ENCODE peak calls at places on chromosomes 1 and 21, in six cellular contexts. Q is heart right ventricle; E is CD4-positive, CD25-positive, alpha-beta regulatory T cell; F is heart left ventricle; R is naive thymus-derived CD4-positive, alpha-beta T cell; U is hepatocyte. Y is an unnamed sample.

GRCh38 chr1:212228591-212229119 is 56.6 kb upstream of the PPP2R5A start:
- DNase-seq in Q (no peak), E (no peak), R (no peak), U (peak; percentile 64), F (no peak), Y (no peak)

GRCh38 chr1:62131093-62131725 is 63.4 kb upstream of the L1TD1 start:
- DNase-seq in E (no peak), R (no peak), F (peak; percentile 25), Q (no peak), U (peak; percentile 83), Y (no peak)

GRCh38 chr1:152870831-152871730 is 7.0 kb upstream of the SMCP start:
- DNase-seq in F (no peak), E (no peak), Q (no peak), U (no peak), R (no peak), Y (no peak)

GRCh38 chr1:182340233-182341058 is 51.1 kb downstream of the GLUL start:
- DNase-seq in R (no peak), U (no peak), Q (peak; percentile 18), E (no peak), F (no peak), Y (no peak)

GRCh38 chr1:29218223-29218622 is 12.5 kb downstream of the MECR start:
- DNase-seq in R (no peak), F (no peak), Q (no peak), E (no peak), U (no peak), Y (no peak)

GRCh38 chr1:83996621-83997020 is 2.3 kb downstream of the TTLL7 start:
- DNase-seq in F (no peak), U (no peak), Q (no peak), R (no peak), E (no peak), Y (no peak)

GRCh38 chr1:154148787-154149186 is 6.1 kb downstream of the NUP210L start:
- DNase-seq in R (no peak), E (no peak), U (no peak), Q (no peak), F (no peak), Y (no peak)

GRCh38 chr1:20729990-20730689 is 2.4 kb downstream of the SH2D5 start:
- DNase-seq in R (no peak), F (no peak), E (no peak), U (no peak), Q (no peak), Y (no peak)

GRCh38 chr1:119676571-119677206 is 28.6 kb upstream of the ZNF697 start:
- DNase-seq in F (no peak), E (no peak), U (no peak), Q (no peak), R (no peak), Y (no peak)

GRCh38 chr1:220453371-220453770 is 74.6 kb upstream of the MARK1 start:
- DNase-seq in U (no peak), F (no peak), E (no peak), R (no peak), Q (no peak), Y (no peak)

GRCh38 chr1:179953974-179954493 is 576 bp upstream of the CEP350 start:
- DNase-seq in E (peak; percentile 31), U (peak; percentile 55), F (no peak), R (no peak), Q (no peak), Y (no peak)

GRCh38 chr1:43951021-43951985 is 4.6 kb downstream of the IPO13 start:
- DNase-seq in R (no peak), F (no peak), E (no peak), Q (no peak), U (no peak), Y (no peak)

GRCh38 chr1:150576794-150577556 is 2.4 kb downstream of the MCL1 start:
- DNase-seq in E (no peak), F (no peak), R (no peak), U (peak; percentile 11), Q (no peak), Y (peak; percentile 27)

GRCh38 chr1:56496158-56496557 is 83.2 kb downstream of the PLPP3 start:
- DNase-seq in E (no peak), R (no peak), Q (no peak), U (no peak), F (no peak), Y (no peak)

GRCh38 chr21:37862536-37862935 is 53.7 kb downstream of the KCNJ6 start:
- DNase-seq in U (peak; percentile 56), Q (no peak), F (no peak), R (no peak), E (no peak), Y (no peak)

GRCh38 chr1:103180660-103181059 is 72.3 kb upstream of the COL11A1 start:
- DNase-seq in F (no peak), R (no peak), U (peak; percentile 5), Q (no peak), E (no peak), Y (no peak)

GRCh38 chr1:245051349-245052221 is 103.2 kb upstream of the KIF26B start:
- DNase-seq in E (no peak), U (peak; percentile 51), F (peak; percentile 38), R (no peak), Q (peak; percentile 36), Y (no peak)

GRCh38 chr1:220222939-220223338 is 49.3 kb downstream of the RAB3GAP2 start:
- DNase-seq in U (no peak), E (no peak), Q (no peak), F (no peak), R (no peak), Y (no peak)

GRCh38 chr21:14585122-14585521 is 39.0 kb upstream of the SAMSN1 start:
- DNase-seq in F (no peak), R (no peak), Q (no peak), E (no peak), U (no peak), Y (no peak)

GRCh38 chr1:30147188-30147587 is 576.2 kb downstream of the MATN1 start:
- DNase-seq in Q (no peak), E (no peak), F (peak; percentile 4), R (no peak), U (no peak), Y (no peak)

GRCh38 chr21:33392586-33392985 is 10.6 kb upstream of the IFNGR2 start:
- DNase-seq in E (no peak), Q (no peak), F (no peak), U (no peak), R (no peak), Y (no peak)

GRCh38 chr21:33395866-33396265 is 7.3 kb upstream of the IFNGR2 start:
- DNase-seq in E (no peak), Q (no peak), F (no peak), U (no peak), R (no peak), Y (no peak)

GRCh38 chr21:33396436-33396835 is 6.8 kb upstream of the IFNGR2 start:
- DNase-seq in F (no peak), U (no peak), R (no peak), E (no peak), Q (no peak), Y (no peak)

GRCh38 chr21:33393348-33393747 is 9.9 kb upstream of the IFNGR2 start:
- DNase-seq in E (no peak), R (no peak), Q (no peak), U (no peak), F (no peak), Y (no peak)

GRCh38 chr21:33394260-33394659 is 9.0 kb upstream of the IFNGR2 start:
- DNase-seq in U (no peak), E (no peak), R (no peak), Q (no peak), F (peak; percentile 36), Y (no peak)
- H3K27ac ChIP-seq in U (no peak overlapping the region), E (no peak overlapping the region), R (no peak overlapping the region), Q (no peak overlapping the region), F (peak overlapping the region; percentile 72), Y (no peak overlapping the region)

GRCh38 chr1:232937741-232938375 is 12.6 kb upstream of the NTPCR start:
- DNase-seq in R (no peak), Q (no peak), U (no peak), F (no peak), E (no peak), Y (no peak)
- H3K4me1 ChIP-seq in R (no peaks in the 10 kb centered on the region), Q (peaks cover 3% of the 10 kb centered on the region), U (no peaks in the 10 kb centered on the region), F (no peaks in the 10 kb centered on the region), E (no peaks in the 10 kb centered on the region), Y (no peaks in the 10 kb centered on the region)

DNA sequence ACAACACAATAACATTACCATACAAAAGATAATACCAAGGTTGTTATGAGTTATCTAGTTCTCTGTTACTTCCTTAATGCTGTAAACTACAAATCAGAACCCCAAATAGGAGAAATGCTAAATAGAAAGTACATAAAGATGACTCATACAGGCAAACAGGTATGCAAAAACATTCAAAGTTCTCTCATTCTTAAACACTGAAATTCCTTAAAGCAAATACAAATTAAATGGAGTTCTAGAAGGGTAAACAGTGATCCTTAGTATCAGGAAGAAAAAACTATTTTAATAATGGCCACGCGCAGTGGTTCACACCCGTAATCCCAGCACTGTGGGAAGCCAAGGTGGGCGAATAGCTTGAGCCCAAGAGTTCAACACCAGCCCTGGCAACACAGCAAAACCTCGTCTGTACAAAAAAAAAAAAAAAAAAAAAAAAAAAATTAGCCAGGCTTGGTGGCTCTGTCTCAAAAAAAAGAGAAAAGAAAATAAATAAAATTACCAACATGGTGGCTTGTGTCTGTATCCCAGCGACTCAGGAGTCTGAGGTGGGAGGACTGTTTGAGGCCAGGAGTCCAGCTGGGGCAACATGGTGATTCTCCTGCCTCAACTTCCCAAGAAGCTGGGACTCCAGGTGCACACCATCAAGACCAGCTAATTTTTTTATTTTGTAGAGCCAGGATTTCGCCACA is 17.5 kb downstream of the FBXO42 start:
- DNase-seq in U (no peak), F (no peak), E (no peak), R (no peak), Q (no peak), Y (no peak)
- H3K27ac ChIP-seq in U (peak overlapping the region; percentile 67), F (no peak overlapping the region), E (no peak overlapping the region), R (no peak overlapping the region), Q (no peak overlapping the region), Y (no peak overlapping the region)

DNA sequence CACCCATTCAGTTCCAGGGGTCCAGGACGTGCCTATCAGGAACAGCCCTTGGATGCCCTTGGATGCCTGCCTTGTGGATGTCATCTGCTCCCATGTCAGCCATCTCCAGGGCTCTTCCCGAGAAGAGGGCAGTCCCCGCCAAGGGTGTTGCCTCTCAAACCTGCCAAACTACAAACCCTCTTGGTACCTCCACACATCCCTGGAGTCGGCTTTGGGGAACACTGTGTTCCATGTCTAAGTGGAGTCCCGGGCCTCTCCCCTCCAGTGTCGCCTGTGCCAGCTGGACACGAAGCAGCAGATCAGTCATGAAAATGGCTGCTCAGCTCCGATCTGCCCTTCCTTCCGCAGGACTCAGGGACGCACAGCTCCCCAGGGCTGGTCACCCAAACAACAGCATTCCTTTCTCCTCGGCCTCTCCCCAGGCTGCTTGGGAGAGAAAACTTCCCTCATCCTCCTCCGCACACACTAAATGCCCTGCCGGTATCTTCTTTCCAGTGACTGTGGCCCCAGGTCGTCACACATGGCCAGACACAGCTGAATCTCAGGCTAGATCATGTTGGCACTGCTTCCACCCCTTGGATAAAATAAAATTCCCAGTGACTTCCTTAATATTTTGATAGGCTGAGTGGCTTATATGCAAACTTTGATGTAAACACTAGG is 53.4 kb downstream of the GALNT2 start:
- DNase-seq in U (no peak), R (no peak), F (no peak), Q (peak; percentile 56), E (no peak), Y (no peak)
- H3K4me1 ChIP-seq in U (peaks cover 3% of the 10 kb centered on the region), R (peaks cover 9% of the 10 kb centered on the region), F (peaks cover 39% of the 10 kb centered on the region), Q (peaks cover 25% of the 10 kb centered on the region), E (peaks cover 7% of the 10 kb centered on the region), Y (peaks cover 8% of the 10 kb centered on the region)

Y was measured in CD4-positive, alpha-beta memory T cell.